ENCODE peak calls at places on chromosomes 6 and 20, in four cellular contexts. A, C, D and V are unnamed samples.

GRCh38 chr20:50673146-50673830 is 18.1 kb downstream of the RIPOR3 start:
- DNase-seq in A (no peak), D (no peak), C (no peak), V (no peak)

GRCh38 chr6:114040871-114041270 is 69.9 kb upstream of the HDAC2 start:
- DNase-seq in A (no peak), D (no peak), C (no peak), V (no peak)

GRCh38 chr6:108383967-108384366 is 89.1 kb downstream of the AFG1L start:
- DNase-seq in C (no peak), D (no peak), A (no peak), V (no peak)

GRCh38 chr20:37918035-37918434 is 15.1 kb downstream of the VSTM2L start:
- DNase-seq in A (no peak), C (peak), D (no peak), V (no peak)

GRCh38 chr6:40798069-40798770 is 211.1 kb upstream of the LRFN2 start:
- DNase-seq in A (no peak), C (peak), D (no peak), V (no peak)

GRCh38 chr6:33384581-33385020 is 7.0 kb upstream of the KIFC1 start:
- DNase-seq in A (no peak), D (no peak), C (peak), V (no peak)

GRCh38 chr20:47349365-47350180 is 6.9 kb downstream of the ZMYND8 start:
- DNase-seq in D (no peak), C (no peak), A (no peak), V (no peak)

GRCh38 chr6:53133961-53134360 is 14.7 kb downstream of the GCM1 start:
- DNase-seq in C (no peak), D (no peak), A (no peak), V (no peak)

GRCh38 chr6:88650029-88650619 is 313.3 kb downstream of the RNGTT start:
- DNase-seq in C (no peak), A (no peak), D (no peak), V (no peak)